ENCODE peak calls at places on chromosomes 2 and 18, in seven cellular contexts. Z, T, O, J, V, M and N are unnamed samples.
A peak's percentile ranks its signal among the peaks of the same experiment; 100 is the strongest.

GRCh38 chr18:26460449-26461091 is 87.8 kb downstream of the KCTD1 start:
- DNase-seq in Z (peak; percentile 38), T (no peak), O (peak; percentile 22), J (no peak), V (peak; percentile 83), M (no peak), N (no peak)

GRCh38 chr2:205511666-205512065 is 170.6 kb upstream of the NRP2 start:
- DNase-seq in Z (no peak), T (no peak), O (no peak), J (no peak), V (no peak), M (no peak), N (no peak)

GRCh38 chr2:209662091-209662490 is 109.5 kb upstream of the UNC80 start:
- DNase-seq in Z (no peak), T (no peak), O (no peak), J (no peak), V (no peak), M (no peak), N (no peak)

GRCh38 chr2:126655500-126656310 is at the start of gene GYPC:
- DNase-seq in Z (peak; percentile 82), T (peak; percentile 76), O (peak; percentile 98), J (peak; percentile 54), V (peak; percentile 53), M (peak; percentile 56), N (peak; percentile 73)

GRCh38 chr2:131062066-131062465 is 31.2 kb downstream of the FAM168B start:
- DNase-seq in Z (no peak), T (no peak), O (no peak), J (no peak), V (no peak), M (no peak), N (no peak)

GRCh38 chr2:200728630-200729029 is 83.1 kb upstream of the BZW1 start:
- DNase-seq in Z (peak; percentile 34), T (no peak), O (peak; percentile 12), J (no peak), V (peak; percentile 75), M (no peak), N (no peak)

GRCh38 chr2:36889782-36890181 is 76.6 kb downstream of the STRN start:
- DNase-seq in Z (peak; percentile 99), T (no peak), O (peak; percentile 95), J (no peak), V (peak; percentile 69), M (no peak), N (no peak)

GRCh38 chr2:127580167-127581049 is 44.9 kb downstream of the MYO7B start:
- DNase-seq in Z (no peak), T (peak; percentile 33), O (no peak), J (no peak), V (no peak), M (no peak), N (no peak)

GRCh38 chr2:238696323-238696722 is 151.6 kb upstream of the TWIST2 start:
- DNase-seq in Z (no peak), T (no peak), O (no peak), J (no peak), V (no peak), M (no peak), N (no peak)

GRCh38 chr2:95730813-95731212 is 139.0 kb downstream of the TRIM43 start:
- DNase-seq in Z (no peak), T (no peak), O (no peak), J (no peak), V (no peak), M (no peak), N (no peak)

GRCh38 chr2:21333694-21334093 is 209.9 kb downstream of the TDRD15 start:
- DNase-seq in Z (no peak), T (no peak), O (peak; percentile 29), J (no peak), V (peak; percentile 53), M (no peak), N (no peak)

GRCh38 chr2:230256735-230257332 is 31.3 kb downstream of the SP140 start:
- DNase-seq in Z (no peak), T (no peak), O (no peak), J (no peak), V (no peak), M (no peak), N (no peak)
- H4K8ac ChIP-seq in Z (no peak overlapping the region), T (no peak overlapping the region), O (no peak overlapping the region), J (no peak overlapping the region), V (no peak overlapping the region), M (no peak overlapping the region), N (no peak overlapping the region)

GRCh38 chr18:75070625-75071483 is 138.1 kb downstream of the PTGR3 start:
- DNase-seq in Z (peak; percentile 90), T (no peak), O (peak; percentile 75), J (no peak), V (peak; percentile 63), M (no peak), N (peak; percentile 55)

GRCh38 chr18:75070235-75070624 is 138.7 kb downstream of the PTGR3 start:
- DNase-seq in Z (no peak), T (no peak), O (no peak), J (no peak), V (no peak), M (no peak), N (no peak)

GRCh38 chr18:75072672-75073371 is 136.1 kb downstream of the PTGR3 start:
- DNase-seq in Z (no peak), T (peak; percentile 33), O (no peak), J (no peak), V (no peak), M (no peak), N (no peak)

GRCh38 chr18:75071866-75072671 is 136.9 kb downstream of the PTGR3 start:
- DNase-seq in Z (no peak), T (peak; percentile 32), O (no peak), J (no peak), V (no peak), M (no peak), N (no peak)

GRCh38 chr18:75071484-75071785 is 137.5 kb downstream of the PTGR3 start:
- DNase-seq in Z (no peak), T (no peak), O (no peak), J (no peak), V (no peak), M (no peak), N (no peak)
- H4K8ac ChIP-seq in Z (no peak overlapping the region), T (no peak overlapping the region), O (peak overlapping the region; percentile 76), J (no peak overlapping the region), V (no peak overlapping the region), M (no peak overlapping the region), N (no peak overlapping the region)

GRCh38 chr18:3099327-3099726 is 86.4 kb upstream of the LPIN2 start:
- DNase-seq in Z (no peak), T (no peak), O (no peak), J (no peak), V (no peak), M (no peak), N (no peak)
- H4K8ac ChIP-seq in Z (no peak overlapping the region), T (no peak overlapping the region), O (no peak overlapping the region), J (no peak overlapping the region), V (no peak overlapping the region), M (no peak overlapping the region), N (no peak overlapping the region)

DNA sequence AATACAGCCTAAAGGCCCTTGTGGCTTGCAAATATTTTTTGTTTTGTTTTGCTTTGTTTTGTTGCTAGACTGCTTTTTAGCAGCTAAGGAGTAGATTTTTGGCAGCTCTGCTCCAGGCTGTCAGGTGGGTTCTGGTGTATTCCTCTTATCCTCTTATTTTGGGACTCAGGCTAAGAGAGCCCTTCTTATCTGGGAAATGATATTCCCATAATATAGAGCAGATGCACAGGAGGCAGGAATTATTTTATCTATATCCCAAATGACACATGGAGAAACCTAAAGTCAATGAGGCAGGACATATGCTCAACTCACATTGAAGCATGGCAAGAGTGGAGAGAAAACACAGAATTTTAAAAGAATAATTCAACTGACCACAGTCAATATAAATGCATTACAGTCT is 369.6 kb downstream of the RIT2 start:
- DNase-seq in Z (no peak), T (no peak), O (no peak), J (no peak), V (no peak), M (no peak), N (no peak)
- H4K8ac ChIP-seq in Z (no peak overlapping the region), T (no peak overlapping the region), O (no peak overlapping the region), J (no peak overlapping the region), V (no peak overlapping the region), M (no peak overlapping the region), N (no peak overlapping the region)

GRCh38 chr2:190862591-190862991 is 18.0 kb upstream of the GLS start:
- DNase-seq in Z (peak; percentile 57), T (no peak), O (peak; percentile 56), J (no peak), V (peak; percentile 76), M (no peak), N (no peak)

GRCh38 chr2:190862067-190862466 is 18.6 kb upstream of the GLS start:
- DNase-seq in Z (no peak), T (no peak), O (no peak), J (no peak), V (no peak), M (no peak), N (no peak)

GRCh38 chr2:190858817-190859216 is 21.8 kb upstream of the GLS start:
- DNase-seq in Z (peak; percentile 90), T (no peak), O (peak; percentile 84), J (no peak), V (peak; percentile 76), M (no peak), N (no peak)

GRCh38 chr2:190859347-190860297 is 21.0 kb upstream of the GLS start:
- DNase-seq in Z (peak; percentile 62), T (no peak), O (no peak), J (no peak), V (peak; percentile 79), M (no peak), N (peak; percentile 58)

GRCh38 chr2:190860985-190861721 is 19.5 kb upstream of the GLS start:
- DNase-seq in Z (peak; percentile 73), T (no peak), O (peak; percentile 55), J (peak; percentile 76), V (peak; percentile 69), M (no peak), N (peak; percentile 94)
- H4K8ac ChIP-seq in Z (peak overlapping the region; percentile 34), T (no peak overlapping the region), O (no peak overlapping the region), J (no peak overlapping the region), V (peak overlapping the region; percentile 86), M (no peak overlapping the region), N (no peak overlapping the region)

DNA sequence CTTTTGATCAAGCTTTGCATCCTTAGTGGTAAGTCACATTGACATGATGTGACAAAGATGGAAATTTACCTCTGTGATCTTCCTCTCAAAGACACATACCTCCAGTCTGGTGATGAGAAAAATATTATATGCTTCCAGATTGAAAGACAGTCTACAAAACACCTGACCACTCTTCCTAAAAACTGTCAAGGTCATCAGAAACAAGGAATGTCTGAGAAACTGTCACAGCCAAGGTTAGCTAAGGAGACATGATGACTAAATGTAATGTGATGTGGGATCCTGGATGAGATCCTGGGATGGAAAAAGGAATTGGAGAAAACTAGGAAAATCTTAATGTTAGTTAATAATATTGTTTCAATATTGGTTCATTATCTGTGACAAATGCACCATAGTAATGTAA is 226.6 kb upstream of the ST6GAL2 start:
- DNase-seq in Z (no peak), T (no peak), O (no peak), J (no peak), V (no peak), M (no peak), N (no peak)
- H4K8ac ChIP-seq in Z (no peak overlapping the region), T (no peak overlapping the region), O (no peak overlapping the region), J (no peak overlapping the region), V (no peak overlapping the region), M (no peak overlapping the region), N (no peak overlapping the region)

DNA sequence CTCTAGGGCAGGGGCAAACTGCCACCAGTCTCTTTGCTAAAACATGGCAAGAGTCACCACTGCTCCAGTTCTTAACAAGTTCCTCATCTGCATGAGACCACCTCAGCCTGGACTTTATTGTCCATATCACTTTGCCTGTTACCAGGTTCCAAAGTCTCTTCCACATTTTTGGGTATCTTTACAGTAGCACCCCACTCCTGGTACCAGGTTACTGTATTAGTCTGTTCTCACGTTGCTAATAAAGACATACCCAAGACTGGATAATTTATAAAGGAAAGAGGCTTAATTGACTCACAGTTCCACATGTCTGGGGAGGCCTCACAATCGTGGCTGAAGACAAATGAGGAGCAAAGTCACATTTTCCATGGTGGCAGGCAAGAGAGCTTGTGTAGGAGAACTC is 5.5 kb upstream of the DPP4 start:
- DNase-seq in Z (no peak), T (no peak), O (no peak), J (no peak), V (no peak), M (no peak), N (no peak)
- H4K8ac ChIP-seq in Z (no peak overlapping the region), T (no peak overlapping the region), O (no peak overlapping the region), J (no peak overlapping the region), V (no peak overlapping the region), M (no peak overlapping the region), N (no peak overlapping the region)